ENCODE peak calls at places on chromosome 22, in nine cellular contexts. K is kidney tubule cell; V is RCC 7860; N is sciatic nerve; I is EL; D is stimulated activated CD8-positive, alpha-beta memory T cell treated with anti-CD3 and anti-CD28 coated beads, Interleukin-7, amount 100 ng/mL, for 24 hours; X is brain microvascular endothelial cell; O is NCI-H748 treated with DMSO at 0.1 percent for 48 hours; L is HS-5. A is an unnamed sample.
A peak's percentile ranks its signal among the peaks of the same experiment; 100 is the strongest.

GRCh38 chr22:18048441-18048898 is 24.1 kb upstream of the MICAL3 start:
- DNase-seq in K (no peak), V (no peak), N (peak; percentile 71), I (peak; percentile 66), D (no peak), X (peak; percentile 42), O (no peak), L (no peak), A (no peak)

GRCh38 chr22:32380991-32381390 is 23.3 kb downstream of the RFPL3 start:
- DNase-seq in K (peak; percentile 68), V (no peak), N (no peak), I (no peak), D (no peak), X (no peak), O (no peak), L (no peak), A (no peak)

GRCh38 chr22:44605486-44605885 is 96.5 kb upstream of the PRR5 start:
- DNase-seq in K (no peak), V (no peak), N (no peak), I (no peak), D (no peak), X (no peak), O (no peak), L (no peak), A (no peak)

GRCh38 chr22:36323182-36323854 is 64.4 kb downstream of the MYH9 start:
- DNase-seq in K (peak; percentile 44), V (no peak), N (peak; percentile 78), I (no peak), D (no peak), X (peak; percentile 33), O (no peak), L (no peak), A (no peak)

GRCh38 chr22:49997932-49998717 is 14.4 kb downstream of the IL17REL start:
- DNase-seq in K (no peak), V (no peak), N (peak; percentile 50), I (no peak), D (no peak), X (no peak), O (no peak), L (no peak), A (no peak)

GRCh38 chr22:48037618-48038017 is 1275.2 kb downstream of the TBC1D22A start:
- DNase-seq in K (no peak), V (no peak), N (no peak), I (no peak), D (no peak), X (no peak), O (no peak), L (no peak), A (no peak)

GRCh38 chr22:43293259-43293658 is 49.9 kb downstream of the SCUBE1 start:
- DNase-seq in K (no peak), V (no peak), N (no peak), I (peak; percentile 83), D (no peak), X (no peak), O (no peak), L (no peak), A (no peak)

GRCh38 chr22:21837184-21837979 is 30.1 kb downstream of the MAPK1 start:
- DNase-seq in K (peak; percentile 92), V (peak; percentile 52), N (no peak), I (peak; percentile 91), D (no peak), X (peak; percentile 76), O (no peak), L (peak; percentile 79), A (no peak)

GRCh38 chr22:39985383-39986045 is 9.2 kb upstream of the FAM83F start:
- DNase-seq in K (peak; percentile 47), V (no peak), N (no peak), I (no peak), D (no peak), X (no peak), O (no peak), L (no peak), A (no peak)

GRCh38 chr22:36445158-36445668 is 36.2 kb downstream of the TXN2 start:
- DNase-seq in K (peak; percentile 50), V (peak; percentile 67), N (peak; percentile 72), I (peak; percentile 94), D (no peak), X (peak; percentile 90), O (no peak), L (no peak), A (no peak)

GRCh38 chr22:44217346-44217745 is 36.6 kb downstream of the PARVG start:
- DNase-seq in K (no peak), V (no peak), N (no peak), I (no peak), D (no peak), X (no peak), O (no peak), L (no peak), A (no peak)

GRCh38 chr22:37092997-37093396 is 16.5 kb downstream of the TMPRSS6 start:
- DNase-seq in K (no peak), V (no peak), N (no peak), I (no peak), D (no peak), X (no peak), O (no peak), L (no peak), A (no peak)

GRCh38 chr22:19291218-19291579 is 320 bp downstream of the CLTCL1 start:
- DNase-seq in K (peak; percentile 23), V (no peak), N (peak; percentile 73), I (peak; percentile 46), D (no peak), X (no peak), O (no peak), L (no peak), A (no peak)

GRCh38 chr22:29060251-29060650 is 1.4 kb downstream of the C22orf31 start:
- DNase-seq in K (no peak), V (no peak), N (no peak), I (no peak), D (no peak), X (no peak), O (no peak), L (no peak), A (no peak)

GRCh38 chr22:11627798-11628650 is 3900.0 kb upstream of the OR11H1 start:
- DNase-seq in K (no peak), V (no peak), N (no peak), I (no peak), D (no peak), X (no peak), O (no peak), L (no peak), A (no peak)

GRCh38 chr22:22109693-22110466 is 127.3 kb upstream of the TOP3B start:
- DNase-seq in K (no peak), V (no peak), N (no peak), I (no peak), D (no peak), X (no peak), O (no peak), L (no peak), A (no peak)

GRCh38 chr22:17110791-17111550 is 10.2 kb downstream of the TMEM121B start:
- DNase-seq in K (no peak), V (no peak), N (no peak), I (no peak), D (no peak), X (no peak), O (no peak), L (no peak), A (no peak)

GRCh38 chr22:38317237-38317994 is at the start of gene CSNK1E:
- DNase-seq in K (peak; percentile 74), V (no peak), N (peak; percentile 91), I (peak; percentile 70), D (peak; percentile 46), X (peak; percentile 46), O (no peak), L (no peak), A (no peak)

GRCh38 chr22:37887610-37888378 is 18.3 kb upstream of the MICALL1 start:
- DNase-seq in K (no peak), V (no peak), N (peak; percentile 74), I (peak; percentile 81), D (no peak), X (peak; percentile 47), O (no peak), L (no peak), A (no peak)

GRCh38 chr22:41512421-41513194 is 31.7 kb downstream of the POLR3H start:
- DNase-seq in K (peak; percentile 68), V (peak; percentile 31), N (no peak), I (peak; percentile 76), D (no peak), X (peak; percentile 63), O (no peak), L (no peak), A (no peak)

GRCh38 chr22:26479043-26479791 is 4.4 kb downstream of the HPS4 start:
- DNase-seq in K (no peak), V (no peak), N (no peak), I (no peak), D (no peak), X (no peak), O (no peak), L (no peak), A (no peak)

GRCh38 chr22:46528121-46528610 is 9.3 kb downstream of the CELSR1 start:
- DNase-seq in K (peak; percentile 94), V (peak; percentile 100), N (no peak), I (peak; percentile 48), D (no peak), X (peak; percentile 93), O (no peak), L (peak; percentile 66), A (no peak)

GRCh38 chr22:25728064-25728463 is 13.9 kb upstream of the MYO18B start:
- DNase-seq in K (no peak), V (no peak), N (no peak), I (no peak), D (no peak), X (no peak), O (no peak), L (no peak), A (no peak)

GRCh38 chr22:39935622-39936021 is 24.6 kb upstream of the TMA7B start:
- DNase-seq in K (no peak), V (no peak), N (no peak), I (no peak), D (no peak), X (no peak), O (no peak), L (no peak), A (no peak)

GRCh38 chr22:18063311-18063710 is 14.5 kb upstream of the PEX26 start:
- DNase-seq in K (no peak), V (no peak), N (no peak), I (peak; percentile 99), D (no peak), X (no peak), O (no peak), L (no peak), A (no peak)

GRCh38 chr22:27996529-27996925 is 77.5 kb upstream of the PITPNB start:
- DNase-seq in K (no peak), V (no peak), N (peak; percentile 39), I (no peak), D (no peak), X (no peak), O (no peak), L (no peak), A (no peak)

GRCh38 chr22:19962246-19962908 is 20.8 kb upstream of the TXNRD2 start:
- DNase-seq in K (peak; percentile 81), V (peak; percentile 42), N (peak; percentile 84), I (peak; percentile 78), D (peak; percentile 36), X (peak; percentile 68), O (no peak), L (no peak), A (no peak)

GRCh38 chr22:19289475-19290161 is 1.9 kb downstream of the CLTCL1 start:
- DNase-seq in K (peak; percentile 77), V (peak; percentile 90), N (no peak), I (peak; percentile 70), D (no peak), X (peak; percentile 94), O (no peak), L (no peak), A (no peak)

GRCh38 chr22:44567846-44568493 is 69.9 kb upstream of the RTL6 start:
- DNase-seq in K (peak; percentile 40), V (no peak), N (no peak), I (peak; percentile 53), D (peak; percentile 9), X (peak; percentile 13), O (peak; percentile 19), L (no peak), A (no peak)

GRCh38 chr22:22075382-22076163 is 93.0 kb upstream of the TOP3B start:
- DNase-seq in K (no peak), V (no peak), N (no peak), I (no peak), D (no peak), X (no peak), O (no peak), L (no peak), A (no peak)

GRCh38 chr22:50191041-50191740 is 5.5 kb downstream of the TRABD start:
- DNase-seq in K (peak; percentile 15), V (peak; percentile 4), N (no peak), I (no peak), D (peak; percentile 49), X (no peak), O (no peak), L (no peak), A (peak; percentile 85)